ENCODE peak calls at places on chromosomes 16 and 17, in ten cellular contexts. One of them, this sample, is unnamed.

GRCh38 chr17:78479369-78479768 is 97.8 kb downstream of the DNAH17 start:
- DNase-seq in H1: no peak
- DNase-seq in Panc1: no peak
- DNase-seq in stomach: no peak
- DNase-seq in GM12891: no peak
- DNase-seq in GM23338: no peak
- DNase-seq in breast epithelium: no peak
- DNase-seq in sigmoid colon: no peak
- DNase-seq in prostate gland: no peak
- DNase-seq in HCT116: no peak
- DNase-seq in this sample: no peak

GRCh38 chr17:62933986-62934385 is 32.0 kb upstream of the TANC2 start:
- DNase-seq in GM12891: no peak
- DNase-seq in stomach: no peak
- DNase-seq in GM23338: no peak
- DNase-seq in breast epithelium: no peak
- DNase-seq in sigmoid colon: no peak
- DNase-seq in HCT116: no peak
- DNase-seq in Panc1: no peak
- DNase-seq in H1: no peak
- DNase-seq in prostate gland: no peak
- DNase-seq in this sample: no peak

GRCh38 chr16:2821483-2822157 is 4.6 kb downstream of the PRSS21 start:
- DNase-seq in sigmoid colon: peak; percentile 33
- DNase-seq in H1: no peak
- DNase-seq in Panc1: no peak
- DNase-seq in breast epithelium: peak; percentile 25
- DNase-seq in GM12891: no peak
- DNase-seq in stomach: no peak
- DNase-seq in HCT116: no peak
- DNase-seq in prostate gland: no peak
- DNase-seq in GM23338: no peak
- DNase-seq in this sample: no peak

GRCh38 chr17:33778505-33779398 is 476.3 kb upstream of the CCL2 start:
- DNase-seq in prostate gland: peak; percentile 31
- DNase-seq in HCT116: peak; percentile 15
- DNase-seq in Panc1: peak; percentile 38
- DNase-seq in H1: peak; percentile 3
- DNase-seq in breast epithelium: no peak
- DNase-seq in GM23338: peak; percentile 74
- DNase-seq in sigmoid colon: no peak
- DNase-seq in GM12891: peak; percentile 24
- DNase-seq in stomach: peak; percentile 28
- DNase-seq in this sample: peak; percentile 19

GRCh38 chr17:72456026-72456569 is 335.3 kb downstream of the SOX9 start:
- DNase-seq in prostate gland: no peak
- DNase-seq in sigmoid colon: no peak
- DNase-seq in Panc1: no peak
- DNase-seq in breast epithelium: no peak
- DNase-seq in GM23338: no peak
- DNase-seq in stomach: peak; percentile 63
- DNase-seq in HCT116: peak; percentile 63
- DNase-seq in H1: no peak
- DNase-seq in GM12891: no peak
- DNase-seq in this sample: no peak

GRCh38 chr17:33016920-33017319 is 25.3 kb downstream of the SPACA3 start:
- DNase-seq in stomach: no peak
- DNase-seq in Panc1: no peak
- DNase-seq in HCT116: no peak
- DNase-seq in breast epithelium: no peak
- DNase-seq in GM12891: no peak
- DNase-seq in GM23338: peak; percentile 27
- DNase-seq in prostate gland: no peak
- DNase-seq in H1: no peak
- DNase-seq in sigmoid colon: no peak
- DNase-seq in this sample: no peak

GRCh38 chr16:86072328-86073102 is 173.6 kb downstream of the IRF8 start:
- DNase-seq in Panc1: peak; percentile 38
- DNase-seq in GM12891: peak; percentile 60
- DNase-seq in stomach: peak; percentile 61
- DNase-seq in prostate gland: peak; percentile 53
- DNase-seq in sigmoid colon: peak; percentile 89
- DNase-seq in HCT116: peak; percentile 68
- DNase-seq in H1: no peak
- DNase-seq in GM23338: peak; percentile 81
- DNase-seq in breast epithelium: no peak
- DNase-seq in this sample: peak; percentile 49

GRCh38 chr17:35003778-35004177 is 23.5 kb downstream of the LIG3 start:
- DNase-seq in HCT116: no peak
- DNase-seq in GM23338: no peak
- DNase-seq in Panc1: no peak
- DNase-seq in H1: no peak
- DNase-seq in sigmoid colon: no peak
- DNase-seq in breast epithelium: no peak
- DNase-seq in prostate gland: no peak
- DNase-seq in GM12891: no peak
- DNase-seq in stomach: no peak
- DNase-seq in this sample: no peak

GRCh38 chr17:74760404-74761105 is 12.1 kb downstream of the NHERF1 start:
- DNase-seq in GM23338: no peak
- DNase-seq in sigmoid colon: no peak
- DNase-seq in prostate gland: peak; percentile 64
- DNase-seq in H1: no peak
- DNase-seq in GM12891: no peak
- DNase-seq in Panc1: no peak
- DNase-seq in HCT116: no peak
- DNase-seq in stomach: no peak
- DNase-seq in breast epithelium: no peak
- DNase-seq in this sample: no peak

DNA sequence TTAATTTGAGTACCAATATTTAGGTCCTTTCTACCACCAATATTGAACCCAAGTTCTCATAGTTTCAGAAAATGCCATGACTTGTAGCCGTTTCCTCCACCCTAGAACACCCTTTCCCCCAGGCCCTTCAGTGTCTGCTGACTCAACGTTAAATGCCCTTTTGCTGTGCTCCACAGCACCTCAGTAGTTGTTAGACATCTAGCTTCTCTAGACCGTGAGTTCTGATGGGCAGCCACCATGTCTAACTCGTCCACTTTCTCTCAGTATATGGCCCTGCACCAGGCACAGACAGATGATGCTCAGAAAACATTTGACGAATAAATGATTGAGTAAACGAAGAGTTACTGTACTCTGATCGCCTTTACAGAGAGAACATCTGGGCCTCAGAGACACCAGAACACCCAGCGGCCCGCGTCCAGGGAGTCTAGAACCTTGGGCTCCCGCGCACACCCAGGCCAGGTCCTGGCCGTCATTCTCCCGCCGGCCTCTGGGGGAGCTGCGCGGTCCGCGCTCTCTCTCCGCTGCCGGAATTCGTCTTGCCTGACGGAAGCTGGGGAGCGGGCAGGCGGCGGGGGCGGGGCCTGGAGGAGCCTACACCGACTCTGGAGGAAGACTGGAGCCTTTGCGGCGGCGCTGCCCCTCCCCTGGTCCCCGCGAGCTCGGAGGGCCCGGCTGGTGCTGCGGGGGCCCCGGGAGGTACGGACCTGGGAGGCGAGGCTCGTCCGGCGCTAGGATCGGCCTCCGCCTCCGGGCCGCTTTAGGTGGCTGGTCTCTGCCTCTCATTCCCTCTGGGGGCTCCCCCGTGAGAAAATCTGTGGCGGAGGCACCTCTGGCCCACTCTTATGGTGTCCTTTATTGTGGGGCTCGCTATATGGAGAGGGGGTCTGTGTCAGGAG is at the start of gene NKIRAS2:
- DNase-seq in prostate gland: peak; percentile 90
- DNase-seq in GM23338: peak; percentile 96
- DNase-seq in HCT116: peak; percentile 76
- DNase-seq in Panc1: peak; percentile 17
- DNase-seq in stomach: peak; percentile 95
- DNase-seq in H1: peak; percentile 72
- DNase-seq in breast epithelium: peak; percentile 94
- DNase-seq in sigmoid colon: peak; percentile 97
- DNase-seq in GM12891: peak; percentile 91
- DNase-seq in this sample: peak; percentile 94
- TF ChIP-seq POLR2AphosphoS5 in prostate gland: peak; percentile 94
- TF ChIP-seq POLR2AphosphoS5 in GM23338: peak; percentile 80
- TF ChIP-seq POLR2AphosphoS5 in HCT116: peak; percentile 84
- TF ChIP-seq POLR2AphosphoS5 in Panc1: peak; percentile 75
- TF ChIP-seq POLR2AphosphoS5 in stomach: peak; percentile 64
- TF ChIP-seq POLR2AphosphoS5 in H1: no peak
- TF ChIP-seq POLR2AphosphoS5 in breast epithelium: peak; percentile 56
- TF ChIP-seq POLR2AphosphoS5 in sigmoid colon: peak; percentile 79
- TF ChIP-seq POLR2AphosphoS5 in GM12891: peak; percentile 32
- TF ChIP-seq POLR2AphosphoS5 in this sample: peak; percentile 44

DNA sequence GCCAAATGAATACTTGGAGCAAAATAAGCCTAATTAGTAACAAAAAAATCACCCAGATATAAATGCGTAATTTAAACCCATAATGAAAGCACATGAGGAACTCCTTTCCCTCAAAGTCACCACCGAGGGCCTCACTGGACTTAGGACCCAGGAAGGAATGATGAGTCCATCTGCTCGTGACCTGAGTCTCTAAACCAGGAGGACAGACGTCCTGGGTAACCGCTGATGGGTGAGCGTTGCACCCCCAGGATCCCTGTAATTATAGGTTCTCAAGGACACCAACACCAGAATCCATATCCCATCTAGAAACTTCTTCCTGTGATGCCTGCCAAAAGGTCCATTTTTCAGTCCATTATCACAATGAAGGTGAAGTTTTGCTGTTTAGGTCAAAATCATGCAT is 121.4 kb downstream of the ZNF778 start:
- DNase-seq in GM23338: no peak
- DNase-seq in H1: no peak
- DNase-seq in prostate gland: no peak
- DNase-seq in sigmoid colon: no peak
- DNase-seq in HCT116: no peak
- DNase-seq in breast epithelium: no peak
- DNase-seq in stomach: no peak
- DNase-seq in GM12891: no peak
- DNase-seq in Panc1: no peak
- DNase-seq in this sample: no peak
- TF ChIP-seq POLR2AphosphoS5 in GM23338: no peak
- TF ChIP-seq POLR2AphosphoS5 in H1: no peak
- TF ChIP-seq POLR2AphosphoS5 in prostate gland: no peak
- TF ChIP-seq POLR2AphosphoS5 in sigmoid colon: no peak
- TF ChIP-seq POLR2AphosphoS5 in HCT116: no peak
- TF ChIP-seq POLR2AphosphoS5 in breast epithelium: no peak
- TF ChIP-seq POLR2AphosphoS5 in stomach: no peak
- TF ChIP-seq POLR2AphosphoS5 in GM12891: no peak
- TF ChIP-seq POLR2AphosphoS5 in Panc1: no peak
- TF ChIP-seq POLR2AphosphoS5 in this sample: no peak

GRCh38 chr17:19315104-19315503 is 47.4 kb downstream of the B9D1 start:
- DNase-seq in HCT116: no peak
- DNase-seq in sigmoid colon: peak; percentile 21
- DNase-seq in GM12891: no peak
- DNase-seq in stomach: no peak
- DNase-seq in breast epithelium: no peak
- DNase-seq in H1: no peak
- DNase-seq in GM23338: no peak
- DNase-seq in prostate gland: no peak
- DNase-seq in Panc1: no peak
- DNase-seq in this sample: no peak

GRCh38 chr17:19318611-19319010 is 43.9 kb downstream of the B9D1 start:
- DNase-seq in GM23338: no peak
- DNase-seq in HCT116: no peak
- DNase-seq in stomach: no peak
- DNase-seq in prostate gland: no peak
- DNase-seq in sigmoid colon: peak; percentile 38
- DNase-seq in breast epithelium: no peak
- DNase-seq in GM12891: no peak
- DNase-seq in H1: no peak
- DNase-seq in Panc1: no peak
- DNase-seq in this sample: no peak

GRCh38 chr17:19319771-19320505 is 42.6 kb downstream of the B9D1 start:
- DNase-seq in Panc1: no peak
- DNase-seq in H1: no peak
- DNase-seq in stomach: no peak
- DNase-seq in breast epithelium: no peak
- DNase-seq in HCT116: no peak
- DNase-seq in GM23338: no peak
- DNase-seq in GM12891: no peak
- DNase-seq in sigmoid colon: peak; percentile 58
- DNase-seq in prostate gland: no peak
- DNase-seq in this sample: no peak

GRCh38 chr17:19316756-19317358 is 45.7 kb downstream of the B9D1 start:
- DNase-seq in GM23338: no peak
- DNase-seq in HCT116: no peak
- DNase-seq in Panc1: no peak
- DNase-seq in stomach: no peak
- DNase-seq in H1: no peak
- DNase-seq in sigmoid colon: peak; percentile 4
- DNase-seq in breast epithelium: no peak
- DNase-seq in prostate gland: no peak
- DNase-seq in GM12891: no peak
- DNase-seq in this sample: no peak

DNA sequence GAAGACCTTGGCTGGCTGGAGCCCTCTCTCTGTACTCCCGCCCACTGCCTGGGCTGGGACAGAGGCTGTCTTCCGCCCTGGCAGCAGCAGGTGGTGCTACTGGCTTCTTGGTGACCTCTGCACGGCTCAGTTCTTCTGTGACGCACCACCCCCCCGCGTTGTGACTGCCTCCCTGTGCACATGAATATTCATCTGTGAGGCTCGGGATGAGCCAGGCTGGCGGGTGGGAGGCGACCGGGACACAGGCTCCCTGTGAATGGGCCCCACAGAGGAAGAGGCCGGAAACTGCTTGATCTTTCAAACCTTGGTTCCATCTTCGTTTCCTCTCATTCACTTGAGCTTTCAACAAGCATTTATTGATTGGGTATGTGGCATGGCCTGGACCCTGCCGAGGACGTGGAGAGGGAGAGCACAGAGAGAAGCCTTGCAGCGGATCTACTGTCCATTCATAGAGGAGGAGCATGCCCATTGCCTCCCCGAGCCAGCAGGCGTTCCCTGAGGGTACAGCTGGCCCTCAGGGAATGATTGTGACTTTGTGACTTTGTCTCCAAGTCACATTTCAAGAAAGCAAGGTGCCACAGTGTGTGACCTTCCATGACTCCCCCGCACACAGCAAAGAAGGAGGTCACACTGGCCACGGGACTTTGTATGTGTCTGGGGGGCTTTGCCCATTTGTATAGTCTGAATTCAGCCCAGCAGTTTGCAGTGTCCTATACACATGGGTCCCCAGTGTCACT is 45.0 kb downstream of the B9D1 start:
- DNase-seq in breast epithelium: no peak
- DNase-seq in stomach: peak; percentile 36
- DNase-seq in GM12891: peak; percentile 59
- DNase-seq in HCT116: peak; percentile 57
- DNase-seq in sigmoid colon: peak; percentile 90
- DNase-seq in Panc1: no peak
- DNase-seq in GM23338: peak; percentile 93
- DNase-seq in prostate gland: no peak
- DNase-seq in H1: peak; percentile 74
- DNase-seq in this sample: peak; percentile 75
- TF ChIP-seq POLR2AphosphoS5 in breast epithelium: no peak
- TF ChIP-seq POLR2AphosphoS5 in stomach: no peak
- TF ChIP-seq POLR2AphosphoS5 in GM12891: no peak
- TF ChIP-seq POLR2AphosphoS5 in HCT116: no peak
- TF ChIP-seq POLR2AphosphoS5 in sigmoid colon: peak; percentile 41
- TF ChIP-seq POLR2AphosphoS5 in Panc1: no peak
- TF ChIP-seq POLR2AphosphoS5 in GM23338: peak; percentile 15
- TF ChIP-seq POLR2AphosphoS5 in prostate gland: peak; percentile 46
- TF ChIP-seq POLR2AphosphoS5 in H1: peak; percentile 1
- TF ChIP-seq POLR2AphosphoS5 in this sample: no peak

GRCh38 chr16:31198207-31198882 is 4.2 kb downstream of the PYCARD start:
- DNase-seq in prostate gland: no peak
- DNase-seq in Panc1: no peak
- DNase-seq in breast epithelium: no peak
- DNase-seq in sigmoid colon: no peak
- DNase-seq in GM12891: no peak
- DNase-seq in stomach: no peak
- DNase-seq in H1: no peak
- DNase-seq in GM23338: no peak
- DNase-seq in HCT116: no peak
- DNase-seq in this sample: no peak
- TF ChIP-seq POLR2AphosphoS5 in prostate gland: no peak
- TF ChIP-seq POLR2AphosphoS5 in Panc1: peak; percentile 41
- TF ChIP-seq POLR2AphosphoS5 in breast epithelium: no peak
- TF ChIP-seq POLR2AphosphoS5 in sigmoid colon: no peak
- TF ChIP-seq POLR2AphosphoS5 in GM12891: peak; percentile 57
- TF ChIP-seq POLR2AphosphoS5 in stomach: no peak
- TF ChIP-seq POLR2AphosphoS5 in H1: peak; percentile 52
- TF ChIP-seq POLR2AphosphoS5 in GM23338: no peak
- TF ChIP-seq POLR2AphosphoS5 in HCT116: no peak
- TF ChIP-seq POLR2AphosphoS5 in this sample: peak; percentile 79